ENCODE peak calls at places on chromosomes 12 and 14, in four cellular contexts. F, Q, C and A are unnamed samples.

GRCh38 chr14:58712357-58712756 is 74.6 kb downstream of the DACT1 start:
- DNase-seq in F (no peak), Q (no peak), C (no peak), A (peak; percentile 33)

GRCh38 chr12:28780096-28780495 is 369.0 kb upstream of the FAR2 start:
- DNase-seq in F (peak; percentile 12), Q (no peak), C (peak; percentile 88), A (peak; percentile 81)

GRCh38 chr12:123076604-123077297 is 74.1 kb downstream of the PITPNM2 start:
- DNase-seq in F (no peak), Q (no peak), C (no peak), A (no peak)

GRCh38 chr12:12474471-12474928 is 88.2 kb downstream of the DUSP16 start:
- DNase-seq in F (no peak), Q (peak; percentile 30), C (no peak), A (no peak)

GRCh38 chr14:62409185-62409584 is 636.1 kb downstream of the KCNH5 start:
- DNase-seq in F (no peak), Q (no peak), C (no peak), A (no peak)

GRCh38 chr12:31966558-31967205 is 7.5 kb downstream of the RESF1 start:
- DNase-seq in F (no peak), Q (no peak), C (no peak), A (no peak)

GRCh38 chr14:95464524-95464923 is 51.9 kb downstream of the SYNE3 start:
- DNase-seq in F (no peak), Q (no peak), C (no peak), A (no peak)

GRCh38 chr12:14923944-14924343 is 14.4 kb downstream of the ERP27 start:
- DNase-seq in F (no peak), Q (no peak), C (no peak), A (no peak)

GRCh38 chr12:124595444-124595843 is 28.0 kb upstream of the NCOR2 start:
- DNase-seq in F (no peak), Q (no peak), C (no peak), A (no peak)

GRCh38 chr12:89384750-89385273 is 32.5 kb upstream of the DUSP6 start:
- DNase-seq in F (no peak), Q (no peak), C (no peak), A (no peak)

GRCh38 chr12:49622501-49623141 is 740 bp upstream of the PRPF40B start:
- DNase-seq in F (no peak), Q (peak; percentile 66), C (no peak), A (peak; percentile 3)

GRCh38 chr12:108839011-108839889 is 18.1 kb downstream of the SSH1 start:
- DNase-seq in F (no peak), Q (no peak), C (no peak), A (peak; percentile 58)

GRCh38 chr12:24488091-24488596 is 460.8 kb downstream of the BCAT1 start:
- DNase-seq in F (no peak), Q (no peak), C (no peak), A (peak; percentile 32)

GRCh38 chr12:49367381-49368239 is at the start of gene SPATS2:
- DNase-seq in F (no peak), Q (peak; percentile 99), C (peak; percentile 26), A (no peak)

GRCh38 chr14:52259452-52259851 is 8.0 kb upstream of the PTGDR start:
- DNase-seq in F (no peak), Q (no peak), C (no peak), A (no peak)

GRCh38 chr12:45703942-45704341 is 25.6 kb upstream of the ARID2 start:
- DNase-seq in F (no peak), Q (no peak), C (no peak), A (peak; percentile 81)

GRCh38 chr12:62655524-62656160 is 189.0 kb downstream of the MON2 start:
- DNase-seq in F (no peak), Q (no peak), C (no peak), A (no peak)

GRCh38 chr12:118190266-118190665 is 54.3 kb downstream of the PEBP1 start:
- DNase-seq in F (no peak), Q (no peak), C (no peak), A (peak; percentile 30)

GRCh38 chr12:87801860-87802720 is 227.1 kb downstream of the C12orf50 start:
- DNase-seq in F (no peak), Q (no peak), C (peak; percentile 57), A (no peak)

GRCh38 chr12:22121224-22121623 is 75.2 kb downstream of the CMAS start:
- DNase-seq in F (peak; percentile 9), Q (peak; percentile 68), C (peak; percentile 20), A (no peak)

GRCh38 chr12:88388566-88389269 is 191.6 kb downstream of the KITLG start:
- DNase-seq in F (no peak), Q (no peak), C (no peak), A (peak; percentile 47)

GRCh38 chr12:63976902-63977395 is 132.4 kb downstream of the SRGAP1 start:
- DNase-seq in F (no peak), Q (no peak), C (no peak), A (no peak)

GRCh38 chr12:74899031-74899829 is 310.4 kb downstream of the KCNC2 start:
- DNase-seq in F (no peak), Q (no peak), C (no peak), A (no peak)

GRCh38 chr12:76666272-76666845 is 97.6 kb upstream of the ZDHHC17 start:
- DNase-seq in F (no peak), Q (no peak), C (no peak), A (no peak)

GRCh38 chr14:63045612-63046320 is 508 bp upstream of the KCNH5 start:
- DNase-seq in F (peak; percentile 12), Q (peak; percentile 84), C (peak; percentile 37), A (peak; percentile 40)

GRCh38 chr12:130711751-130712150 is 4.3 kb downstream of the RIMBP2 start:
- DNase-seq in F (no peak), Q (no peak), C (no peak), A (no peak)

GRCh38 chr12:65313704-65314317 is 35.3 kb downstream of the MSRB3 start:
- DNase-seq in F (peak; percentile 28), Q (no peak), C (peak; percentile 19), A (peak; percentile 47)

GRCh38 chr14:24392327-24393098 is 6.3 kb upstream of the NYNRIN start:
- DNase-seq in F (no peak), Q (no peak), C (peak; percentile 62), A (peak; percentile 67)

GRCh38 chr12:70847871-70848270 is 72.7 kb downstream of the PTPRR start:
- DNase-seq in F (no peak), Q (no peak), C (no peak), A (no peak)

GRCh38 chr12:89469361-89469760 is 55.2 kb downstream of the GALNT4 start:
- DNase-seq in F (no peak), Q (no peak), C (no peak), A (peak; percentile 73)

GRCh38 chr14:75280831-75281690 is 2.4 kb downstream of the FOS start:
- DNase-seq in F (no peak), Q (no peak), C (peak; percentile 56), A (peak; percentile 47)

GRCh38 chr14:91138511-91139359 is 24.9 kb downstream of the DGLUCY start:
- DNase-seq in F (peak; percentile 40), Q (peak; percentile 66), C (peak; percentile 62), A (no peak)

GRCh38 chr12:111766608-111767361 is at the start of gene ALDH2:
- DNase-seq in F (peak; percentile 72), Q (peak; percentile 88), C (peak; percentile 57), A (peak; percentile 43)

GRCh38 chr12:113561381-113561780 is 89.7 kb upstream of the LHX5 start:
- DNase-seq in F (no peak), Q (no peak), C (no peak), A (no peak)

GRCh38 chr12:124745891-124746570 is 117.6 kb downstream of the SCARB1 start:
- DNase-seq in F (peak; percentile 93), Q (peak; percentile 82), C (peak; percentile 95), A (peak; percentile 81)

GRCh38 chr12:107649615-107650014 is 36.0 kb upstream of the PWP1 start:
- DNase-seq in F (no peak), Q (no peak), C (no peak), A (no peak)

DNA sequence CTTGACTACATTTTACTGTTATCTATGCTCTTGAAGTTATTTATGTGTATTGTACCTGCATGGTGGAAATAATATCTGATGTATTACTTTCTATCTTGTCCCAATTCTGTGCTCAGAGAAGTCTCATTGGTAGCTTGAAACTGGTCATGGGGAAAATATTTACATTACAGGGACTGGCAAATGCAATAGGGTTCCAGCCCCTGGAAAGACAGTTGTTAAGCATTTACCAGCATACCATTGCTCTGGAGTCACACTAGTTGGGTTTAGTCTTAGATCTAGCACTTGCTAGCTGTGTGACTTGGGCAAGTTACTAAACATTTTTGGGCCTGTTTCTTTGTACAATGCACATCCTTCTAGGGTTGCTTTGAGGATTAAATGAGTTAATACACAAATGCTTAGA is 86.3 kb upstream of the NRXN3 start:
- DNase-seq in F (no peak), Q (no peak), C (peak; percentile 8), A (no peak)
- H3K4me1 ChIP-seq in F (no peaks in the 10 kb centered on the region), Q (peaks cover 7% of the 10 kb centered on the region), C (peaks cover 7% of the 10 kb centered on the region), A (no peaks in the 10 kb centered on the region)

GRCh38 chr14:55438066-55438683 is 2.2 kb downstream of the TBPL2 start:
- DNase-seq in F (peak; percentile 55), Q (no peak), C (peak; percentile 71), A (peak; percentile 73)
- TF ChIP-seq CEBPB in F (no peak), Q (no peak), C (no peak), A (no peak)

DNA sequence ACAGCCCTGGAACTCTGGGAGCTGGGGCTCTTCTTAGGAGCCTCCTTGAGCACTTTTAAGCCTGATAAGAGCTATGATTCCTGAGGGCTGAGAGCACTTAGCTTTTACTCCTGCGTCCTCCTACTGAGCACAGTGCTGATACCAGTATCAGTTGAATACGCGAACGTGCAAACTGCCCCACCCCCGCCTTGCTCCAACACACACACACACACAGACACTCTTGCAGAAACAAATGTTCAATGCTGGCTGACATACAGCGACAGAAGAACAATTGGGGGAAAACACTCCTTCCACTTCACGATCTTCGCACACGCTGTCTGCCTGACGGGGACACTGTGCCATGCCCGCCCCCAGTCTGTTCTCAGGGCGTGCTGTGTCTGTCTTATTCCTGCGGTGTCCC is 57.2 kb upstream of the DLK1 start:
- DNase-seq in F (no peak), Q (no peak), C (no peak), A (no peak)
- H3K4me1 ChIP-seq in F (peaks cover 100% of the 10 kb centered on the region), Q (peaks cover 7% of the 10 kb centered on the region), C (peaks cover 27% of the 10 kb centered on the region), A (peaks cover 11% of the 10 kb centered on the region)

DNA sequence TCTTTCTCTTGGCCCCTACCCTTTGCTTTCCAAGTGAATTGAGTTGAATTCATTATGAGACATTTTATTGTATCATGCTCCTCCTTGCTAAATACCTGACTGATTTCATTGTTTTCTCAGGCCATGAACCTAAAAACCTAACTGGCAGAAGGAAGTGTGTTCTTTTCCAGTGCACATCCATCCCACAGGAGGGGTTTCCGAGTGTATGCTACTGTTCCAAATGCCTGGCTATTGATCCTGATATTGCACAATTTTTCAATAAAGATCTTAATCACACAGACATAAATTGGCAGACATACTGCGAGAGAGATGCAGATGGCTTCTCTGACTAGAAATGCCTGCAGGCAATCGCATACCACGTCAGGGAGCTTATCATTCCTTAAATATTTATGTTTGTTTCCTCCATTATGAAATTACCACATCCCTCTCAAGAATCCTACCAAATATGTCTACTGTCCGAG is 162.2 kb upstream of the EGLN3 start:
- DNase-seq in F (no peak), Q (no peak), C (peak; percentile 65), A (peak; percentile 31)
- TF ChIP-seq CEBPB in F (peak; percentile 74), Q (no peak), C (peak; percentile 48), A (peak; percentile 56)

GRCh38 chr12:53599579-53599978 is 26.6 kb downstream of the ATF7 start:
- DNase-seq in F (no peak), Q (no peak), C (no peak), A (no peak)

GRCh38 chr12:53593031-53593430 is 33.2 kb downstream of the ATF7 start:
- DNase-seq in F (no peak), Q (no peak), C (no peak), A (no peak)

GRCh38 chr12:53596920-53597363 is 29.2 kb downstream of the ATF7 start:
- DNase-seq in F (no peak), Q (no peak), C (no peak), A (peak; percentile 59)

GRCh38 chr12:53591301-53592206 is 34.6 kb downstream of the ATF7 start:
- DNase-seq in F (peak; percentile 41), Q (no peak), C (no peak), A (no peak)

GRCh38 chr12:53595212-53595611 is 31.0 kb downstream of the ATF7 start:
- DNase-seq in F (no peak), Q (no peak), C (no peak), A (no peak)
- H3K4me1 ChIP-seq in F (peaks cover 37% of the 10 kb centered on the region), Q (no peaks in the 10 kb centered on the region), C (peaks cover 16% of the 10 kb centered on the region), A (peaks cover 3% of the 10 kb centered on the region)